ENCODE peak calls at places on chromosomes 4 and X, in nine cellular contexts. P, S, L, Z, O, J, M, N and Y are unnamed samples.

GRCh38 chr4:152165146-152165545 is 370.7 kb downstream of the FBXW7 start:
- DNase-seq in M (no peak), P (no peak), N (no peak), L (no peak), Z (no peak), O (no peak), J (no peak), S (no peak), Y (no peak)

GRCh38 chrX:47723689-47724088 is 64.7 kb upstream of the UXT start:
- DNase-seq in Z (no peak), L (no peak), J (no peak), P (no peak), N (no peak), S (no peak), O (peak; percentile 13), M (no peak), Y (peak; percentile 37)

GRCh38 chr4:188941524-188942109 is 802.4 kb downstream of the TRIML1 start:
- DNase-seq in O (no peak), N (no peak), M (no peak), L (no peak), Z (no peak), P (no peak), S (peak; percentile 88), J (no peak), Y (no peak)

GRCh38 chr4:185322805-185323204 is 72.9 kb downstream of the LRP2BP start:
- DNase-seq in N (no peak), P (no peak), J (no peak), L (no peak), O (no peak), S (no peak), M (no peak), Z (no peak), Y (no peak)

GRCh38 chr4:119011607-119011988 is 122.9 kb downstream of the SYNPO2 start:
- DNase-seq in O (no peak), P (no peak), N (no peak), L (no peak), M (no peak), Z (no peak), S (no peak), J (no peak), Y (no peak)

GRCh38 chrX:55342533-55343501 is 78.1 kb upstream of the PAGE3 start:
- DNase-seq in L (no peak), Z (peak; percentile 39), N (peak; percentile 1), J (no peak), S (no peak), P (no peak), M (peak; percentile 7), O (peak; percentile 14), Y (peak; percentile 68)

GRCh38 chr4:186088516-186088915 is 16.0 kb upstream of the FAM149A start:
- DNase-seq in N (no peak), O (no peak), J (no peak), S (no peak), P (no peak), L (no peak), M (no peak), Z (no peak), Y (no peak)

GRCh38 chrX:27796640-27797257 is 11.0 kb upstream of the MAGEB10 start:
- DNase-seq in J (no peak), L (no peak), N (no peak), S (no peak), O (no peak), P (no peak), Z (no peak), M (no peak), Y (no peak)

GRCh38 chrX:130171446-130172126 is at the start of gene RAB33A:
- DNase-seq in N (no peak), S (no peak), P (peak; percentile 81), L (peak; percentile 16), O (peak; percentile 35), J (no peak), Z (peak; percentile 13), M (peak; percentile 17), Y (peak; percentile 60)

GRCh38 chr4:65623509-65623908 is 46.8 kb downstream of the EPHA5 start:
- DNase-seq in P (no peak), M (no peak), Z (no peak), N (no peak), J (no peak), O (no peak), L (no peak), S (peak; percentile 16), Y (no peak)

GRCh38 chrX:94256396-94256795 is 582.4 kb downstream of the FAM133A start:
- DNase-seq in N (no peak), P (no peak), O (no peak), J (no peak), L (no peak), S (no peak), M (no peak), Z (no peak), Y (no peak)

GRCh38 chrX:147923605-147924004 is 11.9 kb downstream of the FMR1 start:
- DNase-seq in L (no peak), N (no peak), P (no peak), O (no peak), S (no peak), Z (no peak), M (no peak), J (no peak), Y (no peak)

GRCh38 chr4:108393870-108394269 is 225.1 kb upstream of the LEF1 start:
- DNase-seq in J (no peak), O (no peak), P (no peak), N (no peak), M (no peak), Z (no peak), L (no peak), S (no peak), Y (no peak)

GRCh38 chr4:20196476-20196875 is 55.2 kb upstream of the SLIT2 start:
- DNase-seq in L (no peak), J (no peak), N (no peak), P (no peak), M (no peak), Z (no peak), O (no peak), S (no peak), Y (no peak)

GRCh38 chr4:24643774-24644520 is 59.6 kb upstream of the DHX15 start:
- DNase-seq in L (no peak), J (no peak), O (no peak), S (no peak), M (no peak), Z (no peak), N (no peak), P (no peak), Y (no peak)

GRCh38 chrX:109534933-109535332 is 1.7 kb upstream of the NXT2 start:
- DNase-seq in Z (no peak), P (no peak), S (no peak), O (no peak), J (no peak), L (no peak), M (no peak), N (no peak), Y (no peak)

GRCh38 chr4:53987761-53988171 is 76.6 kb downstream of the CHIC2 start:
- DNase-seq in S (peak; percentile 37), M (no peak), Z (no peak), J (no peak), N (no peak), P (no peak), O (no peak), L (no peak), Y (no peak)

GRCh38 chr4:2093265-2093664 is 34.1 kb downstream of the NAT8L start:
- DNase-seq in M (no peak), L (no peak), Z (no peak), J (no peak), S (no peak), P (peak; percentile 61), N (no peak), O (no peak), Y (peak; percentile 10)

GRCh38 chr4:148344382-148344781 is 97.8 kb downstream of the NR3C2 start:
- DNase-seq in P (no peak), J (no peak), L (no peak), N (no peak), O (no peak), Z (no peak), M (peak; percentile 14), S (no peak), Y (no peak)

GRCh38 chr4:149765630-149766029 is 50.0 kb downstream of the IQCM start:
- DNase-seq in N (no peak), O (no peak), Z (no peak), L (no peak), M (no peak), S (peak; percentile 45), J (no peak), P (no peak), Y (no peak)

GRCh38 chrX:110852180-110852579 is 56.6 kb upstream of the CHRDL1 start:
- DNase-seq in S (no peak), O (no peak), J (no peak), L (no peak), P (no peak), Z (no peak), N (no peak), M (no peak), Y (no peak)

GRCh38 chrX:150476183-150476699 is 92.2 kb upstream of the MTM1 start:
- DNase-seq in S (no peak), N (no peak), P (no peak), L (no peak), O (no peak), Z (no peak), J (no peak), M (no peak), Y (no peak)

GRCh38 chrX:129427267-129427666 is 96.0 kb downstream of the SMARCA1 start:
- DNase-seq in L (no peak), N (no peak), J (no peak), O (no peak), Z (no peak), S (no peak), M (no peak), P (no peak), Y (no peak)

GRCh38 chr4:98786866-98787265 is 128.5 kb upstream of the TSPAN5 start:
- DNase-seq in O (no peak), M (no peak), Z (no peak), L (no peak), P (no peak), S (no peak), N (no peak), J (no peak), Y (no peak)

GRCh38 chrX:21131346-21131745 is 242.9 kb upstream of the CNKSR2 start:
- DNase-seq in P (no peak), J (no peak), L (no peak), S (no peak), O (no peak), N (no peak), Z (no peak), M (no peak), Y (no peak)

GRCh38 chr4:11488657-11489448 is 60.2 kb upstream of the HS3ST1 start:
- DNase-seq in Z (no peak), N (no peak), O (no peak), M (no peak), L (no peak), S (no peak), J (no peak), P (no peak), Y (no peak)

GRCh38 chr4:2729533-2729875 is 26.6 kb downstream of the TNIP2 start:
- DNase-seq in P (peak; percentile 72), N (no peak), Z (no peak), O (no peak), L (no peak), J (peak; percentile 17), S (no peak), M (no peak), Y (no peak)

GRCh38 chr4:121199742-121200561 is 35.8 kb upstream of the TNIP3 start:
- DNase-seq in Z (no peak), P (no peak), N (no peak), S (no peak), J (no peak), O (peak; percentile 17), L (no peak), M (no peak), Y (peak; percentile 38)

GRCh38 chr4:38422850-38423249 is 241.1 kb upstream of the KLF3 start:
- DNase-seq in Z (no peak), N (no peak), O (no peak), L (no peak), S (no peak), J (no peak), P (no peak), M (no peak), Y (no peak)

GRCh38 chr4:101018836-101019235 is 328.5 kb downstream of the PPP3CA start:
- DNase-seq in P (no peak), M (no peak), L (no peak), O (no peak), Z (peak; percentile 30), S (no peak), N (no peak), J (no peak), Y (no peak)

GRCh38 chr4:76809594-76810305 is 88.2 kb downstream of the SOWAHB start:
- DNase-seq in L (no peak), N (no peak), J (no peak), Z (no peak), P (no peak), M (no peak), O (no peak), S (peak; percentile 32), Y (no peak)